ENCODE peak calls at places on chromosomes 7 and 10, in four cellular contexts. One of them, this sample, is unnamed.

GRCh38 chr7:92246363-92247101 is 758 bp downstream of the ANKIB1 start:
- DNase-seq in GM23248: peak; percentile 61
- DNase-seq in mammary epithelial cell: peak; percentile 37
- DNase-seq in A673: peak; percentile 51
- DNase-seq in this sample: peak; percentile 19

GRCh38 chr7:7820409-7820808 is 102.0 kb upstream of the RPA3 start:
- DNase-seq in GM23248: no peak
- DNase-seq in mammary epithelial cell: no peak
- DNase-seq in A673: no peak
- DNase-seq in this sample: no peak

GRCh38 chr10:12042409-12042796 is 206 bp downstream of the UPF2 start:
- DNase-seq in GM23248: peak; percentile 65
- DNase-seq in mammary epithelial cell: no peak
- DNase-seq in A673: peak; percentile 36
- DNase-seq in this sample: no peak

GRCh38 chr7:22668971-22669401 is 58.0 kb upstream of the IL6 start:
- DNase-seq in GM23248: no peak
- DNase-seq in mammary epithelial cell: no peak
- DNase-seq in A673: no peak
- DNase-seq in this sample: peak; percentile 38

GRCh38 chr7:121262221-121262620 is 66.6 kb upstream of the WNT16 start:
- DNase-seq in GM23248: no peak
- DNase-seq in mammary epithelial cell: no peak
- DNase-seq in A673: no peak
- DNase-seq in this sample: no peak

GRCh38 chr7:55250313-55250712 is 114.8 kb upstream of the LANCL2 start:
- DNase-seq in GM23248: peak; percentile 42
- DNase-seq in mammary epithelial cell: no peak
- DNase-seq in A673: peak; percentile 50
- DNase-seq in this sample: peak; percentile 42

GRCh38 chr10:129709101-129709500 is 242.1 kb downstream of the MGMT start:
- DNase-seq in GM23248: no peak
- DNase-seq in mammary epithelial cell: no peak
- DNase-seq in A673: no peak
- DNase-seq in this sample: no peak

GRCh38 chr10:114363745-114364460 is 40.4 kb downstream of the AFAP1L2 start:
- DNase-seq in GM23248: no peak
- DNase-seq in mammary epithelial cell: no peak
- DNase-seq in A673: no peak
- DNase-seq in this sample: no peak

GRCh38 chr7:17598846-17599245 is 300.4 kb downstream of the AHR start:
- DNase-seq in GM23248: peak; percentile 16
- DNase-seq in mammary epithelial cell: peak; percentile 76
- DNase-seq in A673: no peak
- DNase-seq in this sample: peak; percentile 78

GRCh38 chr7:30162622-30163124 is 27.9 kb downstream of the MTURN start:
- DNase-seq in GM23248: peak; percentile 81
- DNase-seq in mammary epithelial cell: peak; percentile 79
- DNase-seq in A673: no peak
- DNase-seq in this sample: peak; percentile 72

GRCh38 chr7:142556745-142557144 is 192.5 kb upstream of the PRSS1 start:
- DNase-seq in GM23248: peak; percentile 98
- DNase-seq in mammary epithelial cell: peak; percentile 95
- DNase-seq in A673: peak; percentile 40
- DNase-seq in this sample: peak; percentile 97

GRCh38 chr7:149023662-149024061 is 4.6 kb downstream of the PDIA4 start:
- DNase-seq in GM23248: no peak
- DNase-seq in mammary epithelial cell: no peak
- DNase-seq in A673: no peak
- DNase-seq in this sample: no peak

GRCh38 chr7:5452937-5453540 is 29.4 kb upstream of the TNRC18 start:
- DNase-seq in GM23248: peak; percentile 59
- DNase-seq in mammary epithelial cell: no peak
- DNase-seq in A673: peak; percentile 71
- DNase-seq in this sample: no peak

GRCh38 chr10:5477948-5478693 is 21.2 kb downstream of the CALML5 start:
- DNase-seq in GM23248: no peak
- DNase-seq in mammary epithelial cell: no peak
- DNase-seq in A673: no peak
- DNase-seq in this sample: no peak

DNA sequence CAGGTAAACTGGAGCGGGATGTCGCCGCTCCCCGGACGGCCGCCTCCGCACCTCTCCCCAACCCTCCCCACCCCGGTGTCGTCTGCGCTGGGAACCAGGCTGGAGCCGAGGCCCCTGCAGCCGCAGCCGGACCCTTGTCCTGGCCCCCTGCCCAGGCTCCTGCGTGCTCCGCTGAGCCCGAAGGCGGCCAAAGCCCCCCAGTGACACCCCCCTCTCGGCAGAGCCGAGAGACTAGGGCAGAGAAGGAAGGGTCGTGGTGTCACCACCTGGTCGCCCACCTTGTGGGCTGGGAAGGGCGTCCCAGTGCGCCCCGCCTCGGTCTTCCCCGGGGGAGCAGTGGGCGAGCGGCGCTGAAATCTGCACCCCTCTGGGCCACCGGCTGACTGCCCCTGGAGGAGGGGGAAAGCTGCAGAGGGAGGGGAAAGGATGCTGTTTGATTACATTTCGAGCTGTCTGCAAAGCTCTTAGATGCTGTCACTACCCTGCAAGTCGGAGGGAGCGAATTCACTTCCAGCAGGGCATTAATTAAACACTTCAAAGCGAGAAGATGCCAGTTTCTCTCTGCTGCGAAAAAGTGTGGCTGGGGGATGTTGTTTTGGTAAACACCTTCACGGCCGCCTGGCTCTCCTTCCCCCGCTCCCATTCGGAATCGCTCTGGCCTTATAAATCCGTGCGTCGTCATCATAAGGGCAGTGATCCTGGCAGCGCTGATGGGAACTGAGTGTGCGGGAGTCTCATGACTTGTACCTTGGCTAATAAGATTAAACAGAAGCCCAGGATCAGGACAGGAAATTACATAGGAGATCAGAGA is 622 bp downstream of the DYNC1I1 start:
- DNase-seq in GM23248: peak; percentile 32
- DNase-seq in mammary epithelial cell: peak; percentile 2
- DNase-seq in A673: peak; percentile 24
- DNase-seq in this sample: peak; percentile 57
- TF ChIP-seq EZH2 in GM23248: no peak
- TF ChIP-seq EZH2 in mammary epithelial cell: no peak
- TF ChIP-seq EZH2 in A673: no peak
- TF ChIP-seq EZH2 in this sample: no peak

GRCh38 chr10:8049151-8049873 is 5.2 kb upstream of the GATA3 start:
- DNase-seq in GM23248: no peak
- DNase-seq in mammary epithelial cell: peak; percentile 53
- DNase-seq in A673: no peak
- DNase-seq in this sample: peak; percentile 8

GRCh38 chr10:8048281-8049008 is 6.0 kb upstream of the GATA3 start:
- DNase-seq in GM23248: no peak
- DNase-seq in mammary epithelial cell: no peak
- DNase-seq in A673: no peak
- DNase-seq in this sample: no peak

GRCh38 chr10:8049874-8050560 is 4.5 kb upstream of the GATA3 start:
- DNase-seq in GM23248: no peak
- DNase-seq in mammary epithelial cell: peak; percentile 65
- DNase-seq in A673: no peak
- DNase-seq in this sample: no peak

GRCh38 chr10:8045728-8046494 is 8.6 kb upstream of the GATA3 start:
- DNase-seq in GM23248: no peak
- DNase-seq in mammary epithelial cell: no peak
- DNase-seq in A673: no peak
- DNase-seq in this sample: no peak

DNA sequence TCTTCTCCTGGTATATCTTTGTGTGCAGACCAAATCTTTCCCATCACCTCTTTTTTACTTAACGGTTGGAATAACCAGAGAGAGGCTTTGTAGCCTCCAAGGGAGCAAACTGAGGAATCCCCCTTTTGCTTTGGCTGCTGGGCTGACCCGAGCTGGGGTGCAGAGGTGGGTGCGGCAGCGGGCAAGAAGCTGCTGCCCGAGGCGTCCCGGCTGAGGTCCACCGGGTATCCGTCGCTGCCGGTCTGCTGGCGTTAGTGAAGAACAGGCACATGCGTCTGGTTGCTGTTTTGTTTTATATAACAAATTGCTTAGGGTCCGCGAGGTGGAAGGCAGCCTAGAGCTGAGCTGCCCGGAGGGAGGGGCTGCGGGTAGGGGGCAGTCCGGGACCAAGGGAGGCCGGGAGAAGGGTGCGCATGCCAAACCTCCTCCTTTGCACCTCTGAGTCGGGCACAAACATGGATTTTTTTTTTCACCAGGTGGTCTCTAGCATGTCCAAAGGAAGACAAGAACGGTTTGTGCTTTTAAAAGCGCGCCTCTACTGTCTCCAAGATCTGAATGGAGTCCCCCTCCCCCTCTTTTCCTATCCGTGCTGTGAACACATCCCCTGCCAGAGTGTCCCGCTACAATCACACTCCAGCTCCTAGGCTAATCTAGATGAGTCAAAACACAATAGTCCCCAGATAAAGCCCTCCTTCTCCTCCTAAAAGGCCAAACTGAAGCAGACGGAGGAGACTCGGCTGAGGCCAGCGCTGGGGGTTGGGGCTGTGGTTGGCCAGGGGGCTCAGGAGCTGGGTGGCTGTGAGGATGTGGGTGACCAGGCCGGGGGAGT is 6.8 kb upstream of the GATA3 start:
- DNase-seq in GM23248: no peak
- DNase-seq in mammary epithelial cell: no peak
- DNase-seq in A673: no peak
- DNase-seq in this sample: no peak
- TF ChIP-seq EZH2 in GM23248: no peak
- TF ChIP-seq EZH2 in mammary epithelial cell: no peak
- TF ChIP-seq EZH2 in A673: peak; percentile 63
- TF ChIP-seq EZH2 in this sample: no peak

DNA sequence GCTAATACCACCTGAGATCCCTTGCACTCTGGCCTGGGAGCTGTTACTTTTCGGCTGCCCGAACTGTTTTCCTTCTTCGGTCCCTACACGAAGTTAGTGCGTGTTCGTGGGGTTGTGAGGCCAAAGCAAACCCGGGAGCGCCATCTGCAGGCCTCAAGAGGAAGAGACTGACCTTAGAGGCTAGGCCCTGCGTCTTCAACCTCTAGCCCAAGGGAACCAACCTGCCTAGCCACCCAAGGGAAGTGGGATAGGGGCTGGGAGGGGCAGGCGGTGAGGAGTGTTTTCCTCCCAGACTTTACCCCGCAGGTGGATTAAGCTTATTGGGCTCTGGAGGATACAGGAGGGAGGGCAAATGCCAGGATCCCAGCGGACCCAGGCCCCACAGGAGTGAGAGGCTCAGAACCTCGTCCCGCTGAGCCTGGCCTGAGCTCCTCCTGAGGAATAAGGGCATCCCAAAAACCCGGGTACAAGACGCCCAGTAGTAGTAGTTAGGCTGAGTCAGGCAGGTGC is 1.7 kb upstream of the PAX2 start:
- DNase-seq in GM23248: peak; percentile 75
- DNase-seq in mammary epithelial cell: peak; percentile 41
- DNase-seq in A673: peak; percentile 78
- DNase-seq in this sample: peak; percentile 50
- TF ChIP-seq EZH2 in GM23248: no peak
- TF ChIP-seq EZH2 in mammary epithelial cell: peak; percentile 31
- TF ChIP-seq EZH2 in A673: no peak
- TF ChIP-seq EZH2 in this sample: no peak

GRCh38 chr10:100827819-100828743 is 82.7 kb downstream of the PAX2 start:
- DNase-seq in GM23248: peak; percentile 64
- DNase-seq in mammary epithelial cell: peak; percentile 3
- DNase-seq in A673: peak; percentile 24
- DNase-seq in this sample: peak; percentile 30
- TF ChIP-seq EZH2 in GM23248: peak; percentile 10
- TF ChIP-seq EZH2 in mammary epithelial cell: peak; percentile 98
- TF ChIP-seq EZH2 in A673: peak; percentile 62
- TF ChIP-seq EZH2 in this sample: no peak

DNA sequence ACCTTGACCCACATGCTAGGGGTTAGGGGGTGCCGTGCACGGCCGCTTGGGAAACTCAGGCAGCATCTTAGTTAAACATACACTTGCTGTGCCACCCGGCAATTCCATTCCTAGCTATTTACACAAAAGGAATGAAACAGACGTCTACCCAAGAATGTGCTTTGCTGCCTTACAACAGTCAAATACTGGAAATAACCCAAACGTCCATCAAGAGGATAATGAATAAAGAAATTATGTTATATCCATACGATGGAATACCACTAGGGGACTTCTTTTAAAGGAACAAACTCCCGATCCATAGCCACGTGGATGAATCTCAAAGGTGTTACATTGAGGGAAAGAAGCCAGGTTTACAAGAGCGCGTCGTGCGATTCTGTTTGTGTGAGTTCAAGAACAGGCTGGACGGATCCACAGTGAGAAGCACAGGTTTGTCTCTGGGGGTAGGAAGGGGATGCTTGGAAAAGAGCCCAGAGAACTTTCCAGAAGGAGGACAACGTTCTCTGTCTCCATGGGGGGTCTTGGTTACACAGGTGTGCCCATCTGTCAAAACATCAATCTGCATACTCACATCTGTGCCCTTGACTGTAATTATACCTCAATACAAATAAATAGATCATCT is 41.8 kb downstream of the STK32C start:
- DNase-seq in GM23248: peak; percentile 23
- DNase-seq in mammary epithelial cell: no peak
- DNase-seq in A673: no peak
- DNase-seq in this sample: no peak
- TF ChIP-seq EZH2 in GM23248: no peak
- TF ChIP-seq EZH2 in mammary epithelial cell: no peak
- TF ChIP-seq EZH2 in A673: no peak
- TF ChIP-seq EZH2 in this sample: no peak

GRCh38 chr10:47323087-47323486 is 833 bp downstream of the GDF2 start:
- DNase-seq in GM23248: no peak
- DNase-seq in mammary epithelial cell: no peak
- DNase-seq in A673: no peak
- DNase-seq in this sample: no peak
- TF ChIP-seq EZH2 in GM23248: no peak
- TF ChIP-seq EZH2 in mammary epithelial cell: no peak
- TF ChIP-seq EZH2 in A673: no peak
- TF ChIP-seq EZH2 in this sample: no peak

This sample was measured in PC-3.